ENCODE peak calls at places on chromosome 22, in four cellular contexts. One of them, this sample, is unnamed.

GRCh38 chr22:16917144-16918003 is 90.6 kb downstream of the GAB4 start:
- DNase-seq in endothelial cell of umbilical vein: peak
- DNase-seq in fibroblast of lung: peak
- DNase-seq in neural progenitor cell: peak
- DNase-seq in this sample: no peak

GRCh38 chr22:27676545-27677188 is 124.9 kb downstream of the MN1 start:
- DNase-seq in neural progenitor cell: no peak
- DNase-seq in endothelial cell of umbilical vein: no peak
- DNase-seq in fibroblast of lung: no peak
- DNase-seq in this sample: no peak

GRCh38 chr22:30422481-30423295 is 2.9 kb upstream of the MTFP1 start:
- DNase-seq in endothelial cell of umbilical vein: peak
- DNase-seq in neural progenitor cell: peak
- DNase-seq in fibroblast of lung: peak
- DNase-seq in this sample: peak

GRCh38 chr22:17303840-17304779 is 65.2 kb upstream of the CECR2 start:
- DNase-seq in neural progenitor cell: no peak
- DNase-seq in fibroblast of lung: no peak
- DNase-seq in endothelial cell of umbilical vein: no peak
- DNase-seq in this sample: no peak

GRCh38 chr22:23376256-23376655 is 195.9 kb downstream of the BCR start:
- DNase-seq in fibroblast of lung: no peak
- DNase-seq in endothelial cell of umbilical vein: peak
- DNase-seq in neural progenitor cell: no peak
- DNase-seq in this sample: no peak

GRCh38 chr22:29917052-29917902 is 34.3 kb downstream of the MTMR3 start:
- DNase-seq in neural progenitor cell: no peak
- DNase-seq in fibroblast of lung: peak
- DNase-seq in endothelial cell of umbilical vein: no peak
- DNase-seq in this sample: no peak

GRCh38 chr22:22721681-22722309 is 77.4 kb downstream of the GGTLC2 start:
- DNase-seq in fibroblast of lung: peak
- DNase-seq in endothelial cell of umbilical vein: no peak
- DNase-seq in neural progenitor cell: no peak
- DNase-seq in this sample: no peak

GRCh38 chr22:49025791-49026475 is 801.7 kb downstream of the BRD1 start:
- DNase-seq in neural progenitor cell: no peak
- DNase-seq in endothelial cell of umbilical vein: no peak
- DNase-seq in fibroblast of lung: no peak
- DNase-seq in this sample: no peak

GRCh38 chr22:28907311-28908008 is 24.1 kb downstream of the ZNRF3 start:
- DNase-seq in endothelial cell of umbilical vein: no peak
- DNase-seq in fibroblast of lung: no peak
- DNase-seq in neural progenitor cell: no peak
- DNase-seq in this sample: no peak

GRCh38 chr22:32037236-32037635 is 5.8 kb upstream of the SLC5A1 start:
- DNase-seq in fibroblast of lung: no peak
- DNase-seq in endothelial cell of umbilical vein: no peak
- DNase-seq in neural progenitor cell: no peak
- DNase-seq in this sample: no peak

GRCh38 chr22:27032121-27032761 is 374.9 kb downstream of the MIAT start:
- DNase-seq in neural progenitor cell: peak
- DNase-seq in fibroblast of lung: no peak
- DNase-seq in endothelial cell of umbilical vein: no peak
- DNase-seq in this sample: no peak

GRCh38 chr22:48444320-48445112 is 1383.2 kb downstream of the BRD1 start:
- DNase-seq in endothelial cell of umbilical vein: no peak
- DNase-seq in fibroblast of lung: no peak
- DNase-seq in neural progenitor cell: no peak
- DNase-seq in this sample: peak

GRCh38 chr22:34414467-34415440 is 494.5 kb upstream of the LARGE1 start:
- DNase-seq in neural progenitor cell: peak
- DNase-seq in endothelial cell of umbilical vein: no peak
- DNase-seq in fibroblast of lung: no peak
- DNase-seq in this sample: no peak

GRCh38 chr22:37566903-37567798 is 6.9 kb downstream of the CDC42EP1 start:
- DNase-seq in neural progenitor cell: peak
- DNase-seq in fibroblast of lung: peak
- DNase-seq in endothelial cell of umbilical vein: peak
- DNase-seq in this sample: peak

GRCh38 chr22:29312218-29313125 is 3.0 kb downstream of the RASL10A start:
- DNase-seq in endothelial cell of umbilical vein: no peak
- DNase-seq in neural progenitor cell: no peak
- DNase-seq in fibroblast of lung: no peak
- DNase-seq in this sample: no peak

GRCh38 chr22:24067587-24068376 is 56.7 kb downstream of the CABIN1 start:
- DNase-seq in endothelial cell of umbilical vein: no peak
- DNase-seq in fibroblast of lung: no peak
- DNase-seq in neural progenitor cell: no peak
- DNase-seq in this sample: no peak

GRCh38 chr22:49140921-49141680 is 686.6 kb downstream of the BRD1 start:
- DNase-seq in endothelial cell of umbilical vein: no peak
- DNase-seq in fibroblast of lung: no peak
- DNase-seq in neural progenitor cell: peak
- DNase-seq in this sample: no peak

GRCh38 chr22:21827628-21828267 is 39.7 kb downstream of the MAPK1 start:
- DNase-seq in fibroblast of lung: no peak
- DNase-seq in endothelial cell of umbilical vein: no peak
- DNase-seq in neural progenitor cell: no peak
- DNase-seq in this sample: no peak

GRCh38 chr22:32202539-32203180 is 2.2 kb downstream of the RFPL2 start:
- DNase-seq in fibroblast of lung: peak
- DNase-seq in neural progenitor cell: peak
- DNase-seq in endothelial cell of umbilical vein: peak
- DNase-seq in this sample: peak

GRCh38 chr22:43433904-43434600 is 22.2 kb downstream of the MPPED1 start:
- DNase-seq in neural progenitor cell: no peak
- DNase-seq in fibroblast of lung: no peak
- DNase-seq in endothelial cell of umbilical vein: no peak
- DNase-seq in this sample: no peak

GRCh38 chr22:43431821-43432554 is 20.2 kb downstream of the MPPED1 start:
- DNase-seq in neural progenitor cell: no peak
- DNase-seq in fibroblast of lung: no peak
- DNase-seq in endothelial cell of umbilical vein: no peak
- DNase-seq in this sample: no peak

GRCh38 chr22:43434601-43435311 is 22.9 kb downstream of the MPPED1 start:
- DNase-seq in endothelial cell of umbilical vein: no peak
- DNase-seq in fibroblast of lung: no peak
- DNase-seq in neural progenitor cell: no peak
- DNase-seq in this sample: no peak

GRCh38 chr22:43432883-43433415 is 21.1 kb downstream of the MPPED1 start:
- DNase-seq in neural progenitor cell: no peak
- DNase-seq in endothelial cell of umbilical vein: no peak
- DNase-seq in fibroblast of lung: no peak
- DNase-seq in this sample: no peak

GRCh38 chr22:43433451-43433850 is 21.6 kb downstream of the MPPED1 start:
- DNase-seq in neural progenitor cell: no peak
- DNase-seq in fibroblast of lung: no peak
- DNase-seq in endothelial cell of umbilical vein: no peak
- DNase-seq in this sample: no peak
- TF ChIP-seq CTCF in neural progenitor cell: no peak
- TF ChIP-seq CTCF in fibroblast of lung: no peak
- TF ChIP-seq CTCF in endothelial cell of umbilical vein: no peak
- TF ChIP-seq CTCF in this sample: no peak

GRCh38 chr22:45263790-45264269 is 20.9 kb upstream of the UPK3A start:
- DNase-seq in neural progenitor cell: peak
- DNase-seq in fibroblast of lung: peak
- DNase-seq in endothelial cell of umbilical vein: peak
- DNase-seq in this sample: no peak
- TF ChIP-seq CTCF in neural progenitor cell: peak
- TF ChIP-seq CTCF in fibroblast of lung: peak
- TF ChIP-seq CTCF in endothelial cell of umbilical vein: peak
- TF ChIP-seq CTCF in this sample: peak

GRCh38 chr22:19799322-19800190 is 39.0 kb downstream of the TBX1 start:
- DNase-seq in endothelial cell of umbilical vein: no peak
- DNase-seq in fibroblast of lung: peak
- DNase-seq in neural progenitor cell: no peak
- DNase-seq in this sample: peak

GRCh38 chr22:19802001-19802880 is 41.7 kb downstream of the TBX1 start:
- DNase-seq in neural progenitor cell: no peak
- DNase-seq in fibroblast of lung: no peak
- DNase-seq in endothelial cell of umbilical vein: no peak
- DNase-seq in this sample: no peak

GRCh38 chr22:19801340-19802000 is 40.9 kb downstream of the TBX1 start:
- DNase-seq in fibroblast of lung: no peak
- DNase-seq in neural progenitor cell: no peak
- DNase-seq in endothelial cell of umbilical vein: no peak
- DNase-seq in this sample: peak

GRCh38 chr22:19800306-19800705 is 39.7 kb downstream of the TBX1 start:
- DNase-seq in neural progenitor cell: no peak
- DNase-seq in endothelial cell of umbilical vein: no peak
- DNase-seq in fibroblast of lung: no peak
- DNase-seq in this sample: no peak

DNA sequence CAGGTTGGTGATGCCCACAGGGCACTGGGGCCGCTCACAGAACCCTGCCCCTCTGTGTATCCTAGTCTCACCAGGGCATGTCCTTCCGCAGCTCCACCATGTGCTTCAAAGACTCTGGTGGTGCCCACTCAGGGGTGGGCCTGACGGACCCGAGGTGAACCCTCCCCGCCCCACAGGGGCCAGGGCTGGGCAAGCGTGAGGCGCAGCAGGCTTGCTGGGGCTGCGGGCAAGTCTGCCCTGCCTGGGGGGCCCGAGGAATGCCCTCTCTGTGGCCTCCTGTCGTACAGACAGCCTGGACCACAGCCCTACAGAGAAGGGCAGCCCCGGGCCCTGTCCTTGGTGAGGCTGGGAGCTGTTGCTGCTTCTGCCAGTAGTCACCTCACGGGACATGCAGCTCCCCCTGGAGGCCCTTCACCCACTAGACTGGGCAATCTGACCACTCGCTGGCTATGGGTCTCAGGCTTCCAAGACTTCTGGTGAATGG is 40.2 kb downstream of the TBX1 start:
- DNase-seq in neural progenitor cell: peak
- DNase-seq in fibroblast of lung: no peak
- DNase-seq in endothelial cell of umbilical vein: peak
- DNase-seq in this sample: no peak
- TF ChIP-seq CTCF in neural progenitor cell: peak
- TF ChIP-seq CTCF in fibroblast of lung: peak
- TF ChIP-seq CTCF in endothelial cell of umbilical vein: peak
- TF ChIP-seq CTCF in this sample: peak

DNA sequence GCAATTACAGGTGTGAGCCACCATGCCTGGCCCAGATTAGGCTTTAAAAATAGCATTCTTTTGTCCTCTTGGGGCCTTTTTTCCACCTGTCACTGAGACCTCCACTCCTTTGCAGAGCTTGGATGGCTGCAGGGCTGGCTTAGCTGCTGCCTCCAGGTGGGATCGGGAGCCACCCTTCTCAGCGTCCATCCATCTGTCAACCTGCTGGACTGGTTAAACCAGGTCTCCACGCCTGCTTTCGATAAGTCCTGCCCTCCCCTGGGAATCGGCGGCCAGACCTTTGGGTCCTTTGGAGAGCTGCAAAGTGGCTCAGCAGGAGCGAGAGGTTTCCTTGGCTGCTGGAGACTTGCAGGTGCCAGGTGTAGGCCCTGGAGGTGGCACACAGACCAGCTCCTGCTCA is 23.4 kb upstream of the GRAMD4 start:
- DNase-seq in neural progenitor cell: no peak
- DNase-seq in fibroblast of lung: no peak
- DNase-seq in endothelial cell of umbilical vein: no peak
- DNase-seq in this sample: no peak
- TF ChIP-seq CTCF in neural progenitor cell: no peak
- TF ChIP-seq CTCF in fibroblast of lung: no peak
- TF ChIP-seq CTCF in endothelial cell of umbilical vein: no peak
- TF ChIP-seq CTCF in this sample: no peak

DNA sequence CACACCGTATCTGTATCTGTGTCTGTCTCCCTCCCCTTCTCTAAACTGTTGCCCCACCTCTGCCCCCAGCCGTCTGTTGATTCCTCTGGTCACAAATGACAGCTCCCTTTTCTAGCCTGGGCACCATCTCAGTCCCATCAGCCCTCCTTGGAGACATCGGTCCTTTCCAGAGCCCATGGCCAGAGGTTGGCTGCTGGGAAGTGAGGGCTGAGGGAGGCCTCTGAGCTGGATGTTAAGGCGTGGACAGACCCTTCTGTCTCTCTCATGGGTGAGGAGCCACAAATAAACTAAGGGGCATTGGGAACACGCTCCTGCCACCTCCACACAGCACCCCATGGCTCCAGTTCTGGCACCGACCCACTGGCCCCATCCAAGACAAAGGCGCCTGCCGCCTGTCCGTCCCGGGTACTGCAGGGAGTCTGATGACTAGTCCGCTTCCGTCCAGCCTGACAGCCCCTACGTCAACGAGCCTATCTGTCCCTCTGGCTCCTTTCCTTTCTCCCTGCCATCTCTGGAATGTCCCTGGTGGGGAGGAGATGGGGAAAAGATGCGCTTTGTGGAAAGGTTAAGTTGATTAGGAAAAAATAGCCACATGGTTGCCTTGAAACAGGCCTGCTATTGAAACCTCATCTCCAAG is 10.5 kb downstream of the PDGFB start:
- DNase-seq in fibroblast of lung: no peak
- DNase-seq in endothelial cell of umbilical vein: peak
- DNase-seq in neural progenitor cell: peak
- DNase-seq in this sample: peak
- TF ChIP-seq CTCF in fibroblast of lung: no peak
- TF ChIP-seq CTCF in endothelial cell of umbilical vein: peak
- TF ChIP-seq CTCF in neural progenitor cell: no peak
- TF ChIP-seq CTCF in this sample: peak

GRCh38 chr22:35921777-35922176 is 106.8 kb downstream of the RBFOX2 start:
- DNase-seq in endothelial cell of umbilical vein: peak
- DNase-seq in fibroblast of lung: peak
- DNase-seq in neural progenitor cell: peak
- DNase-seq in this sample: peak
- TF ChIP-seq CTCF in endothelial cell of umbilical vein: peak
- TF ChIP-seq CTCF in fibroblast of lung: peak
- TF ChIP-seq CTCF in neural progenitor cell: peak
- TF ChIP-seq CTCF in this sample: peak

DNA sequence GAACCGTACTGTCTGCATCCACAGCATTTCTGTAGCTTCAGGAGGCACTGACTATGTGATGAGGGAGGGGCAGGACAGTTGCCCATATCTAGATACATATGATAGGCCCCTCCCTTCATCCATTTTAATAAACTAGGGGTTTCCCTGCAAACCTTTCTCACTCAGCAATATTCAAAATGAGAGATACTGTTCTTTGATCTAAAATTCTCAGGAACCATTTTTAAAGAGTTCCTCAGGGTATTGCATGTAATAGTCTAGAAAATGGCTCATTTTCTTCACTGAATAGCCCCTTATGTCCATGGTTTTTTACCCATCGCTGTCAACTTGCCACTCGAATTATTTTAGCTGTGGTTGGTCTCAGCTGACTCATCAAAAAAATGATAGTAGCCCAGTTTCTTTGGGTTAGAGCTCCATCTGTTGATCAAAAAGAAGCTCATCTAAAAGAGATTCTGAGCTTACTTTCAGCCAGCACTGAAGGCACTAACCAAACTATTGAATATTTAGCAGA is 37.0 kb upstream of the DNAJB7 start:
- DNase-seq in fibroblast of lung: peak
- DNase-seq in neural progenitor cell: peak
- DNase-seq in endothelial cell of umbilical vein: peak
- DNase-seq in this sample: peak
- TF ChIP-seq CTCF in fibroblast of lung: peak
- TF ChIP-seq CTCF in neural progenitor cell: peak
- TF ChIP-seq CTCF in endothelial cell of umbilical vein: peak
- TF ChIP-seq CTCF in this sample: peak

This sample was measured in astrocyte of the cerebellum.